ENCODE peak calls at places on chromosomes 4 and X, in seven cellular contexts. I is ACHN, C is AG04449, Z is HEK293T, F is mammary epithelial cell, P is left ventricle myocardium superior, D is iPS-NIHi11. X is an unnamed sample.

GRCh38 chrX:3518870-3519269 is 172.4 kb upstream of the MXRA5 start:
- DNase-seq in D (peak; percentile 23), C (peak; percentile 76), P (peak; percentile 35), F (peak; percentile 26), I (peak; percentile 72), Z (no peak), X (peak; percentile 80)

GRCh38 chr4:170089743-170090666 is at the start of gene AADAT:
- DNase-seq in Z (peak; percentile 89), F (peak; percentile 65), I (peak; percentile 81), D (peak; percentile 94), C (no peak), P (peak; percentile 87), X (peak; percentile 45)

GRCh38 chr4:76547167-76547760 is 112.2 kb downstream of the SHROOM3 start:
- DNase-seq in F (no peak), C (no peak), I (no peak), Z (no peak), P (no peak), D (no peak), X (peak; percentile 25)

GRCh38 chrX:124925681-124926080 is 394.0 kb upstream of the TEX13C start:
- DNase-seq in P (no peak), I (no peak), C (no peak), D (no peak), Z (no peak), F (no peak), X (no peak)

GRCh38 chr4:5998333-5998936 is 19.8 kb downstream of the C4orf50 start:
- DNase-seq in D (peak; percentile 84), P (peak; percentile 59), F (peak; percentile 20), C (peak; percentile 5), Z (peak; percentile 83), I (peak; percentile 44), X (peak; percentile 15)

GRCh38 chrX:40100537-40101429 is 3.0 kb upstream of the BCOR start:
- DNase-seq in P (no peak), I (no peak), D (no peak), F (no peak), C (no peak), Z (no peak), X (no peak)

GRCh38 chrX:9528498-9528897 is 63.6 kb downstream of the TBL1X start:
- DNase-seq in Z (no peak), I (no peak), P (no peak), F (no peak), D (no peak), C (no peak), X (no peak)

GRCh38 chrX:91434351-91435168 is at the start of gene PABPC5:
- DNase-seq in C (peak; percentile 14), P (peak; percentile 84), D (peak; percentile 58), Z (no peak), F (peak; percentile 0), I (no peak), X (peak; percentile 78)

GRCh38 chr4:25533237-25533636 is 122.4 kb upstream of the SLC34A2 start:
- DNase-seq in D (no peak), I (no peak), P (no peak), Z (no peak), C (no peak), F (no peak), X (no peak)

GRCh38 chrX:27964432-27964831 is 16.8 kb downstream of the DCAF8L1 start:
- DNase-seq in P (no peak), I (peak; percentile 0), C (no peak), Z (no peak), F (peak; percentile 16), D (no peak), X (no peak)

GRCh38 chrX:118847676-118848075 is 24.1 kb downstream of the ZCCHC12 start:
- DNase-seq in C (no peak), D (peak; percentile 37), P (no peak), I (peak; percentile 41), F (peak; percentile 42), Z (peak; percentile 62), X (peak; percentile 7)

GRCh38 chrX:20284444-20284843 is 17.7 kb upstream of the RPS6KA3 start:
- DNase-seq in I (no peak), Z (no peak), D (no peak), C (no peak), P (no peak), F (no peak), X (no peak)

GRCh38 chr4:67020079-67020807 is 525.1 kb downstream of the CENPC start:
- DNase-seq in P (no peak), I (no peak), D (no peak), Z (no peak), C (no peak), F (no peak), X (no peak)

GRCh38 chrX:47218280-47218919 is at the start of gene CDK16:
- DNase-seq in Z (peak; percentile 87), D (peak; percentile 77), P (peak; percentile 83), C (no peak), F (peak; percentile 84), I (peak; percentile 65), X (peak; percentile 70)

X was measured in AG09319.